ENCODE peak calls at places on chromosomes 12 and 14, in seven cellular contexts. W is anterior cingulate cortex; Q is NCI-H748 treated with DMSO at 0.1 percent for 48 hours; N is central memory CD4-positive, alpha-beta T cell; G is Right ventricle myocardium inferior; E is posterior cingulate gyrus; B is stimulated activated CD8-positive, alpha-beta memory T cell treated with anti-CD3 and anti-CD28 coated beads, Interleukin-4, amount 100 ng/mL, for 24 hours. C is an unnamed sample.

GRCh38 chr12:56118688-56119045 is 601 bp downstream of the ZC3H10 start:
- DNase-seq in G (no peak), Q (no peak), N (no peak), E (no peak), B (no peak), W (no peak), C (no peak)

GRCh38 chr14:77111021-77111420 is 13.0 kb downstream of the CIPC start:
- DNase-seq in E (peak; percentile 74), G (no peak), W (no peak), Q (no peak), N (no peak), B (no peak), C (no peak)

GRCh38 chr12:109203480-109203879 is 87.1 kb downstream of the ACACB start:
- DNase-seq in G (no peak), N (no peak), Q (no peak), W (no peak), B (no peak), E (no peak), C (no peak)

GRCh38 chr14:69571879-69572633 is 2.6 kb downstream of the CCDC177 start:
- DNase-seq in Q (peak; percentile 76), B (no peak), G (no peak), N (no peak), E (no peak), W (no peak), C (no peak)

GRCh38 chr14:25118671-25119070 is 68.7 kb upstream of the STXBP6 start:
- DNase-seq in B (no peak), G (no peak), Q (no peak), N (no peak), W (no peak), E (no peak), C (no peak)

GRCh38 chr14:103820382-103820781 is 27.0 kb downstream of the PPP1R13B start:
- DNase-seq in B (no peak), W (no peak), Q (no peak), E (no peak), G (no peak), N (no peak), C (no peak)

GRCh38 chr12:123849517-123849916 is 87.4 kb downstream of the DNAH10 start:
- DNase-seq in B (no peak), Q (no peak), N (no peak), G (no peak), E (no peak), W (no peak), C (no peak)

GRCh38 chr12:113422030-113422900 is at the start of gene SDSL:
- DNase-seq in Q (no peak), E (peak; percentile 76), B (no peak), N (no peak), G (peak; percentile 74), W (no peak), C (peak; percentile 78)

GRCh38 chr12:14239350-14239934 is 126.0 kb upstream of the ATF7IP start:
- DNase-seq in B (no peak), N (peak; percentile 25), E (no peak), W (no peak), Q (no peak), G (no peak), C (peak; percentile 45)

GRCh38 chr14:38197001-38197760 is 10.5 kb upstream of the SSTR1 start:
- DNase-seq in B (no peak), Q (no peak), W (no peak), N (peak; percentile 22), E (no peak), G (no peak), C (no peak)

GRCh38 chr12:90122716-90123115 is 414.1 kb upstream of the ATP2B1 start:
- DNase-seq in B (no peak), N (no peak), G (no peak), Q (no peak), W (no peak), E (no peak), C (no peak)

GRCh38 chr12:88549929-88550328 is 30.3 kb downstream of the KITLG start:
- DNase-seq in E (no peak), W (no peak), B (no peak), Q (no peak), G (no peak), N (no peak), C (no peak)

GRCh38 chr14:68563256-68564131 is 229.4 kb downstream of the ZFP36L1 start:
- DNase-seq in Q (no peak), N (no peak), W (no peak), B (no peak), E (no peak), G (no peak), C (no peak)

GRCh38 chr12:21656931-21657335 is 709 bp downstream of the LDHB start:
- DNase-seq in G (no peak), B (peak; percentile 22), W (no peak), N (peak; percentile 33), Q (no peak), E (peak; percentile 80), C (no peak)

GRCh38 chr12:69341328-69341727 is 6.9 kb upstream of the LYZ start:
- DNase-seq in E (no peak), N (no peak), W (no peak), Q (no peak), G (no peak), B (no peak), C (no peak)

GRCh38 chr12:76026643-76027063 is 4.9 kb downstream of the PHLDA1 start:
- DNase-seq in E (no peak), G (no peak), B (no peak), N (no peak), W (no peak), Q (no peak), C (no peak)

GRCh38 chr14:78614651-78615050 is 444.5 kb downstream of the NRXN3 start:
- DNase-seq in G (no peak), N (no peak), B (no peak), E (no peak), W (no peak), Q (no peak), C (no peak)

C was measured in GF-D8.